ENCODE peak calls at places on chromosomes 1 and 21, in five cellular contexts. One of them, this sample, is unnamed.
A peak's percentile ranks its signal among the peaks of the same experiment; 100 is the strongest.

GRCh38 chr1:20787775-20788488 is 825 bp upstream of the HP1BP3 start:
- DNase-seq in RWPE1: peak; percentile 29
- DNase-seq in bronchial epithelial cell: peak; percentile 69
- DNase-seq in pancreas: no peak
- DNase-seq in mucosa of descending colon: no peak
- DNase-seq in this sample: no peak

GRCh38 chr1:163824490-163824889 is 502.7 kb downstream of the NUF2 start:
- DNase-seq in RWPE1: no peak
- DNase-seq in bronchial epithelial cell: peak; percentile 77
- DNase-seq in pancreas: no peak
- DNase-seq in mucosa of descending colon: no peak
- DNase-seq in this sample: no peak

GRCh38 chr1:163267962-163268361 is 53.8 kb upstream of the NUF2 start:
- DNase-seq in mucosa of descending colon: no peak
- DNase-seq in bronchial epithelial cell: no peak
- DNase-seq in RWPE1: no peak
- DNase-seq in pancreas: no peak
- DNase-seq in this sample: no peak

GRCh38 chr1:15465674-15466073 is 9.1 kb downstream of the CELA2A start:
- DNase-seq in RWPE1: no peak
- DNase-seq in mucosa of descending colon: no peak
- DNase-seq in pancreas: no peak
- DNase-seq in bronchial epithelial cell: no peak
- DNase-seq in this sample: no peak

GRCh38 chr1:222043444-222044292 is 301.8 kb upstream of the DUSP10 start:
- DNase-seq in bronchial epithelial cell: peak; percentile 38
- DNase-seq in pancreas: no peak
- DNase-seq in mucosa of descending colon: no peak
- DNase-seq in RWPE1: no peak
- DNase-seq in this sample: no peak

GRCh38 chr21:32279377-32279680 is 480 bp upstream of the MIS18A start:
- DNase-seq in mucosa of descending colon: no peak
- DNase-seq in bronchial epithelial cell: no peak
- DNase-seq in pancreas: no peak
- DNase-seq in RWPE1: no peak
- DNase-seq in this sample: no peak

GRCh38 chr1:60245371-60245770 is 171.8 kb upstream of the C1orf87 start:
- DNase-seq in pancreas: no peak
- DNase-seq in bronchial epithelial cell: no peak
- DNase-seq in mucosa of descending colon: no peak
- DNase-seq in RWPE1: no peak
- DNase-seq in this sample: no peak

GRCh38 chr1:26701266-26701994 is 5.6 kb downstream of the ARID1A start:
- DNase-seq in pancreas: no peak
- DNase-seq in mucosa of descending colon: no peak
- DNase-seq in bronchial epithelial cell: peak; percentile 80
- DNase-seq in RWPE1: no peak
- DNase-seq in this sample: no peak

GRCh38 chr1:60342569-60342968 is 269.0 kb upstream of the C1orf87 start:
- DNase-seq in bronchial epithelial cell: peak; percentile 12
- DNase-seq in RWPE1: no peak
- DNase-seq in pancreas: no peak
- DNase-seq in mucosa of descending colon: no peak
- DNase-seq in this sample: no peak

GRCh38 chr1:219954736-219955421 is 26.5 kb upstream of the SLC30A10 start:
- DNase-seq in mucosa of descending colon: no peak
- DNase-seq in RWPE1: no peak
- DNase-seq in pancreas: no peak
- DNase-seq in bronchial epithelial cell: no peak
- DNase-seq in this sample: no peak

GRCh38 chr1:53115403-53116306 is 26.8 kb downstream of the SLC1A7 start:
- DNase-seq in RWPE1: no peak
- DNase-seq in mucosa of descending colon: no peak
- DNase-seq in pancreas: no peak
- DNase-seq in bronchial epithelial cell: no peak
- DNase-seq in this sample: no peak

GRCh38 chr1:48251323-48251722 is 28.8 kb downstream of the SLC5A9 start:
- DNase-seq in mucosa of descending colon: no peak
- DNase-seq in RWPE1: no peak
- DNase-seq in bronchial epithelial cell: no peak
- DNase-seq in pancreas: no peak
- DNase-seq in this sample: no peak

GRCh38 chr1:59214764-59215208 is 82.1 kb upstream of the FGGY start:
- DNase-seq in pancreas: peak; percentile 45
- DNase-seq in RWPE1: no peak
- DNase-seq in mucosa of descending colon: peak; percentile 29
- DNase-seq in bronchial epithelial cell: no peak
- DNase-seq in this sample: no peak

GRCh38 chr1:81695741-81696140 is 105.0 kb upstream of the ADGRL2 start:
- DNase-seq in pancreas: no peak
- DNase-seq in mucosa of descending colon: no peak
- DNase-seq in RWPE1: no peak
- DNase-seq in bronchial epithelial cell: peak; percentile 55
- DNase-seq in this sample: no peak

GRCh38 chr21:44706706-44707615 is 4.4 kb downstream of the TSPEAR start:
- DNase-seq in pancreas: no peak
- DNase-seq in mucosa of descending colon: no peak
- DNase-seq in bronchial epithelial cell: no peak
- DNase-seq in RWPE1: no peak
- DNase-seq in this sample: no peak

GRCh38 chr1:87089070-87089736 is 174.8 kb downstream of the HS2ST1 start:
- DNase-seq in pancreas: no peak
- DNase-seq in mucosa of descending colon: no peak
- DNase-seq in bronchial epithelial cell: peak; percentile 10
- DNase-seq in RWPE1: no peak
- DNase-seq in this sample: no peak

GRCh38 chr1:181318858-181319235 is 164.5 kb upstream of the CACNA1E start:
- DNase-seq in pancreas: no peak
- DNase-seq in bronchial epithelial cell: peak; percentile 81
- DNase-seq in mucosa of descending colon: no peak
- DNase-seq in RWPE1: no peak
- DNase-seq in this sample: no peak

GRCh38 chr1:20472860-20473711 is 12.9 kb downstream of the CAMK2N1 start:
- DNase-seq in bronchial epithelial cell: peak; percentile 39
- DNase-seq in RWPE1: no peak
- DNase-seq in pancreas: peak; percentile 44
- DNase-seq in mucosa of descending colon: peak; percentile 80
- DNase-seq in this sample: peak; percentile 82

GRCh38 chr1:17586172-17586963 is 46.9 kb downstream of the ARHGEF10L start:
- DNase-seq in bronchial epithelial cell: peak; percentile 71
- DNase-seq in RWPE1: peak; percentile 65
- DNase-seq in mucosa of descending colon: peak; percentile 50
- DNase-seq in pancreas: no peak
- DNase-seq in this sample: no peak

GRCh38 chr1:169874229-169874628 is 19.5 kb downstream of the SCYL3 start:
- DNase-seq in RWPE1: no peak
- DNase-seq in bronchial epithelial cell: peak; percentile 35
- DNase-seq in mucosa of descending colon: no peak
- DNase-seq in pancreas: no peak
- DNase-seq in this sample: no peak

GRCh38 chr1:12051361-12051760 is 11.7 kb upstream of the TNFRSF8 start:
- DNase-seq in pancreas: no peak
- DNase-seq in bronchial epithelial cell: no peak
- DNase-seq in RWPE1: no peak
- DNase-seq in mucosa of descending colon: no peak
- DNase-seq in this sample: no peak

GRCh38 chr1:174692313-174692712 is 244.5 kb downstream of the GPR52 start:
- DNase-seq in RWPE1: peak; percentile 17
- DNase-seq in pancreas: no peak
- DNase-seq in bronchial epithelial cell: peak; percentile 22
- DNase-seq in mucosa of descending colon: no peak
- DNase-seq in this sample: no peak

GRCh38 chr1:202656951-202657646 is 53.2 kb downstream of the SYT2 start:
- DNase-seq in bronchial epithelial cell: peak; percentile 22
- DNase-seq in mucosa of descending colon: no peak
- DNase-seq in RWPE1: peak; percentile 61
- DNase-seq in pancreas: no peak
- DNase-seq in this sample: peak; percentile 29

GRCh38 chr1:56284933-56285332 is 294.4 kb downstream of the PLPP3 start:
- DNase-seq in bronchial epithelial cell: no peak
- DNase-seq in mucosa of descending colon: no peak
- DNase-seq in RWPE1: no peak
- DNase-seq in pancreas: no peak
- DNase-seq in this sample: no peak

GRCh38 chr1:3577300-3577699 is 34.0 kb downstream of the MEGF6 start:
- DNase-seq in bronchial epithelial cell: no peak
- DNase-seq in RWPE1: no peak
- DNase-seq in mucosa of descending colon: no peak
- DNase-seq in pancreas: no peak
- DNase-seq in this sample: no peak

GRCh38 chr1:85444381-85444780 is 20.6 kb downstream of the DDAH1 start:
- DNase-seq in mucosa of descending colon: no peak
- DNase-seq in RWPE1: no peak
- DNase-seq in bronchial epithelial cell: no peak
- DNase-seq in pancreas: no peak
- DNase-seq in this sample: no peak

DNA sequence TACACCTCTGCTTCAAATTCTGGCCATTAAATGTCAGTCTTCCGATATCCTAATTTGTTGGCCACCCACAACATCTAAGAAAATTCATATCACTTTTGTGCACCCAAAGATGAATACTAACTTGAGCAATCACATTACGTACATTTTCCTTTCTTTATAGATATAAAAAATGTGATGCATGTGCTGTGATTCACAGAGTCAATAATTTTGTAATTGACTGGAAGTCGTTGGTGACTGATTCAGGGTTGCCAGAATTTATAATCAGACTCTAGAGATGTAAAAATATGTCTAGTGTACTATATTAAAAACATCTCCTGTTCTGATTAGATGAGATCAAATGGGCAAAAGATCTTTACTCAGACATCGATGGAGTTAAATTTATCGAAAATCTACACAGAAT is 150.0 kb upstream of the KCTD3 start:
- DNase-seq in mucosa of descending colon: no peak
- DNase-seq in RWPE1: peak; percentile 4
- DNase-seq in bronchial epithelial cell: peak; percentile 48
- DNase-seq in pancreas: no peak
- DNase-seq in this sample: no peak
- TF ChIP-seq CTCF in mucosa of descending colon: no peak
- TF ChIP-seq CTCF in RWPE1: no peak
- TF ChIP-seq CTCF in bronchial epithelial cell: no peak
- TF ChIP-seq CTCF in pancreas: no peak
- TF ChIP-seq CTCF in this sample: no peak

GRCh38 chr21:33386222-33386784 is 16.9 kb upstream of the IFNGR2 start:
- DNase-seq in pancreas: no peak
- DNase-seq in RWPE1: no peak
- DNase-seq in mucosa of descending colon: no peak
- DNase-seq in bronchial epithelial cell: no peak
- DNase-seq in this sample: no peak
- TF ChIP-seq CTCF in pancreas: no peak
- TF ChIP-seq CTCF in RWPE1: no peak
- TF ChIP-seq CTCF in mucosa of descending colon: no peak
- TF ChIP-seq CTCF in bronchial epithelial cell: peak; percentile 33
- TF ChIP-seq CTCF in this sample: peak; percentile 32

GRCh38 chr1:30229557-30229956 is 493.8 kb downstream of the MATN1 start:
- DNase-seq in RWPE1: no peak
- DNase-seq in bronchial epithelial cell: no peak
- DNase-seq in mucosa of descending colon: no peak
- DNase-seq in pancreas: no peak
- DNase-seq in this sample: no peak

GRCh38 chr1:30226648-30227047 is 496.7 kb downstream of the MATN1 start:
- DNase-seq in bronchial epithelial cell: no peak
- DNase-seq in mucosa of descending colon: no peak
- DNase-seq in RWPE1: no peak
- DNase-seq in pancreas: no peak
- DNase-seq in this sample: no peak

GRCh38 chr1:30229960-30230359 is 493.4 kb downstream of the MATN1 start:
- DNase-seq in mucosa of descending colon: no peak
- DNase-seq in RWPE1: no peak
- DNase-seq in bronchial epithelial cell: no peak
- DNase-seq in pancreas: no peak
- DNase-seq in this sample: no peak

GRCh38 chr1:30234091-30234490 is 489.3 kb downstream of the MATN1 start:
- DNase-seq in bronchial epithelial cell: no peak
- DNase-seq in pancreas: no peak
- DNase-seq in mucosa of descending colon: no peak
- DNase-seq in RWPE1: no peak
- DNase-seq in this sample: no peak

DNA sequence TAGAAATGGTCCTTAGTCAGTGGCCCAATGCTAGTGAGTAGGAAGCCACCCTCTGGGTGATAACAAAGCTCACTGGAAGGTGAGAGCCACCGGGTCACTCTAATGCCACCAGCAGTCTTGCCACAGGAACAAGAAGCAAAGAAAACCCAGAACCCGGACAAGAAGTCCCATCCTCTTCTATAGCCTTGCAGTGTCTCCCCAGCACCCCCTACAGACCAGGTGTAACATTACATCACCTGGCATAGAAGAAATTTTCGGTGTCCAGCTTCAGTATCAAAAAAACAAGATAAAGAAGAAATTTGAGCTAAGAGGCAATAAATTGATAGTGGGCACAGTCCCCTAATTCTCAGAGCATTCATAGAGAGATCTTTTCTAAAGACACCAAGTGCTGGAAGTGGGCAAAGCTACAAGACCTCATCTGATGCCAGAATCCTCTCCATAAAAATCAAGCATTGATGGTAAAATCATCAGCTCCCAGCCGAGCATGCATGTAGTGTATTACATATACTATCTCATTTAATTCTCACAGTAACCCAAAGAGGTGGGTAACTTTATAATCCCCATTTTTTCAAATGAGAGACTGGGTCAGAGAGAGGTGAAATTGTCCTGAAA is 491.0 kb downstream of the MATN1 start:
- DNase-seq in bronchial epithelial cell: peak; percentile 10
- DNase-seq in RWPE1: peak; percentile 28
- DNase-seq in mucosa of descending colon: no peak
- DNase-seq in pancreas: no peak
- DNase-seq in this sample: no peak
- TF ChIP-seq CTCF in bronchial epithelial cell: peak; percentile 65
- TF ChIP-seq CTCF in RWPE1: peak; percentile 48
- TF ChIP-seq CTCF in mucosa of descending colon: peak; percentile 38
- TF ChIP-seq CTCF in pancreas: peak; percentile 37
- TF ChIP-seq CTCF in this sample: peak; percentile 65

GRCh38 chr1:50048791-50049190 is 25.0 kb upstream of the AGBL4 start:
- DNase-seq in RWPE1: no peak
- DNase-seq in mucosa of descending colon: no peak
- DNase-seq in pancreas: no peak
- DNase-seq in bronchial epithelial cell: no peak
- DNase-seq in this sample: no peak

DNA sequence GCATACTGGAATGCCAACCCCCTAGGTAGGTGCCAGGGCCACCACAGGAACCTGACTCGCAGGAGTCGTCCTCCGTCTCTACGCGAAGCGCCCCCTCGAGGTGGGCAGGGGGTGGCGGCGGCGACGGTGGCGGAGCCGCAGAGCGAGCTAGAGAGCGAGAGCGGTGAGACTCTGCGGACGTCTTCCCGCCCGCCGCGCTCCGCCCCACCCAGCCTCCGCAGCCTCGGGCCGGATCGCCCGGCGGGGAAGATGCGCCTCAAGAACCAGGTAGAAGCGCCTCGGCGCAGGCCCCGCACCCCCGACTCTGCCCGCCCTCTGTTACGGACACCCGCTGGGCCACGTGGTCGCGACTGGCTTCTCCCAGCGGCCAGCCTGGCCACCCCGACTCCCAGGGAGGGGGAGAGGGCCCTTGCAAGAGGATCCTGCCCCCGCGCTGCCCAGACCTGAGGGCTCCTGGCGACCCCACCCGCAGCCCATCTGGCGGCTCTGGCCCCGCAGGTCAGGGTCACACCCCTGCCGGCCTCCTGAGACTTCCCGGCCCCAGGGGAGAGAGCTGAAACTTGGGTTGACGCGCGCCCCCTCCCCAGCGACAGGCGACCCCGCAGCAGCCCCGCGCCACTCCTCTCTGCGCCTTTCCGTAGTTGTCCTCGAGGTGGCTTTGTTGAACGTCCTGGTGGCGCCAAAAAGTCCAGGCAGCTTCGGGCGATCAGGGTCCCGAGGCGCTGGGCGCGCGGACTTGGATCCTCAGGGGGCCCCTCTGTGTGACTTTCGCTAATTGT is 24.4 kb upstream of the AGBL4 start:
- DNase-seq in RWPE1: no peak
- DNase-seq in bronchial epithelial cell: no peak
- DNase-seq in mucosa of descending colon: peak; percentile 30
- DNase-seq in pancreas: peak; percentile 32
- DNase-seq in this sample: no peak
- TF ChIP-seq CTCF in RWPE1: no peak
- TF ChIP-seq CTCF in bronchial epithelial cell: peak; percentile 12
- TF ChIP-seq CTCF in mucosa of descending colon: no peak
- TF ChIP-seq CTCF in pancreas: no peak
- TF ChIP-seq CTCF in this sample: no peak

This sample was measured in neural crest cell.